ENCODE peak calls at places on chromosomes 6 and 20, in six cellular contexts. E is left ventricle myocardium inferior, K is heart left ventricle, P is transverse colon, I is Panc1, S is tibial nerve. H is an unnamed sample. For H3K27me3, the result is how much of the 10 kb centered on the place peaks cover.

GRCh38 chr6:97055743-97056142 is 131.2 kb downstream of the KLHL32 start:
- DNase-seq in E (no peak), K (no peak), P (no peak), I (no peak), S (no peak), H (no peak)

GRCh38 chr20:35660122-35660937 is 4.4 kb downstream of the CPNE1 start:
- DNase-seq in E (no peak), K (no peak), P (no peak), I (no peak), S (no peak), H (no peak)

GRCh38 chr6:42021847-42022754 is 28.2 kb upstream of the TAF8 start:
- DNase-seq in E (no peak), K (no peak), P (no peak), I (no peak), S (no peak), H (no peak)

GRCh38 chr20:62496525-62497218 is 20.9 kb upstream of the GATA5 start:
- DNase-seq in E (no peak), K (no peak), P (peak), I (no peak), S (no peak), H (no peak)

GRCh38 chr6:169589293-169589692 is 112.5 kb downstream of the WDR27 start:
- DNase-seq in E (no peak), K (no peak), P (peak), I (peak), S (no peak), H (no peak)

GRCh38 chr20:36273414-36274247 is 32.5 kb upstream of the DLGAP4 start:
- DNase-seq in E (no peak), K (no peak), P (no peak), I (peak), S (no peak), H (no peak)

GRCh38 chr20:48826883-48827771 is 672 bp downstream of the PREX1 start:
- DNase-seq in E (no peak), K (no peak), P (peak), I (no peak), S (no peak), H (no peak)

GRCh38 chr6:77463308-77463880 is at the start of gene HTR1B:
- DNase-seq in E (no peak), K (no peak), P (no peak), I (no peak), S (no peak), H (no peak)

GRCh38 chr20:32449890-32450401 is 91.8 kb downstream of the ASXL1 start:
- DNase-seq in E (no peak), K (no peak), P (no peak), I (no peak), S (no peak), H (no peak)

GRCh38 chr6:155317186-155317585 is 2.9 kb upstream of the TFB1M start:
- DNase-seq in E (no peak), K (no peak), P (no peak), I (no peak), S (no peak), H (no peak)

GRCh38 chr6:14396826-14397517 is 279.4 kb downstream of the CD83 start:
- DNase-seq in E (no peak), K (no peak), P (peak), I (no peak), S (no peak), H (no peak)

GRCh38 chr6:10518461-10519216 is 2.5 kb upstream of the GCNT2 start:
- DNase-seq in E (no peak), K (no peak), P (peak), I (no peak), S (no peak), H (no peak)

GRCh38 chr6:138955262-138955661 is 32.8 kb downstream of the REPS1 start:
- DNase-seq in E (no peak), K (no peak), P (no peak), I (no peak), S (no peak), H (no peak)

GRCh38 chr20:57395111-57395959 is 4.1 kb downstream of the RBM38 start:
- DNase-seq in E (peak), K (peak), P (peak), I (no peak), S (peak), H (peak)

GRCh38 chr6:87742106-87742505 is 40.1 kb upstream of the AKIRIN2 start:
- DNase-seq in E (no peak), K (no peak), P (peak), I (no peak), S (no peak), H (no peak)

GRCh38 chr6:168636147-168636982 is 195.4 kb downstream of the SMOC2 start:
- DNase-seq in E (no peak), K (no peak), P (no peak), I (no peak), S (no peak), H (no peak)

GRCh38 chr20:34302312-34302722 is 838 bp downstream of the AHCY start:
- DNase-seq in E (no peak), K (no peak), P (no peak), I (no peak), S (no peak), H (no peak)

GRCh38 chr6:1525364-1526038 is 84.2 kb upstream of the FOXC1 start:
- DNase-seq in E (no peak), K (no peak), P (no peak), I (no peak), S (no peak), H (no peak)

GRCh38 chr6:43951063-43951755 is 176.0 kb downstream of the MRPL14 start:
- DNase-seq in E (peak), K (peak), P (peak), I (no peak), S (no peak), H (peak)

GRCh38 chr20:46945465-46945864 is 50.8 kb downstream of the EYA2 start:
- DNase-seq in E (no peak), K (no peak), P (no peak), I (no peak), S (peak), H (no peak)

GRCh38 chr6:56821005-56821432 is 133.9 kb upstream of the BEND6 start:
- DNase-seq in E (no peak), K (no peak), P (no peak), I (no peak), S (no peak), H (no peak)

GRCh38 chr20:59222982-59223610 is 59.5 kb downstream of the ZNF831 start:
- DNase-seq in E (no peak), K (no peak), P (no peak), I (no peak), S (no peak), H (no peak)
- H3K27ac ChIP-seq in E (no peak), K (peak), P (no peak), I (no peak), S (peak), H (no peak)

GRCh38 chr20:41991412-41991811 is 373.2 kb upstream of the CHD6 start:
- DNase-seq in E (no peak), K (no peak), P (no peak), I (no peak), S (no peak), H (no peak)

GRCh38 chr20:41989935-41990635 is 371.9 kb upstream of the CHD6 start:
- DNase-seq in E (no peak), K (no peak), P (no peak), I (no peak), S (no peak), H (no peak)

GRCh38 chr20:41984031-41984430 is 365.9 kb upstream of the CHD6 start:
- DNase-seq in E (no peak), K (no peak), P (no peak), I (no peak), S (no peak), H (no peak)

GRCh38 chr20:41992481-41992880 is 374.3 kb upstream of the CHD6 start:
- DNase-seq in E (no peak), K (no peak), P (no peak), I (no peak), S (no peak), H (no peak)

DNA sequence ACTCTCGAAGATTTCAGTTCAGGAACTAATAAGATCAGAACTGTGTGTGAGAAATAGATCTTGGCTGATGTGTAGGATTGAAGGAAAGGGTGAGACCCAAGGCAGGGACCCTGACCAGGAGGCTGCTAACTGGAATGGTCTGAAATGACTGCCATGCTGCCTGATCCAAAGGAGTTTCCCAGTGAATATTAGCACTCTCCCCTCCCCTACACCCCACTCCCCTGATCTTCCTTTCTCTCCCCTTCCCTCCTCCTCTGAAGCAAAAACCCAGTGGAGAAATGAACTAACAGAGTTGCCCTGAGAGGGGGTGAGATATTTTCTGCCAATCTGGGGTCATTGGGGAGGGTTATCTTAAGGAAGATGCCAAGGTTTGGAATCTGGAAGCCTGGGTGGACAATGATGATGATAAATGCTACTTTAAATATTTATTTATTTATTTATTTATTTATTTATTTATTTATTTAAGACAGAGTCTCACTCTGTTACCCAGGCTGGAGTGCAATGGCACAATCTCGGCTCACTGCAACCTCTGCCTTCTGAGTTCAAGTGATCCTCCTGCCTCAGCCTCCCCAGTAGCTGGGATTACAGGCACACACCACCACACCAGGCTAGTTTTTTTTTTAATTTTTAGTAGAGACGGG is 371.0 kb upstream of the CHD6 start:
- DNase-seq in E (no peak), K (no peak), P (no peak), I (no peak), S (no peak), H (no peak)
- H3K27me3 ChIP-seq in E (under half), K (under half), P (under half), I (under half), S (under half), H (under half)

GRCh38 chr6:90294614-90294988 is 2.0 kb downstream of the BACH2 start:
- DNase-seq in E (no peak), K (no peak), P (no peak), I (no peak), S (no peak), H (no peak)
- H3K4me3 ChIP-seq in E (peak), K (peak), P (peak), I (peak), S (peak), H (peak)

GRCh38 chr6:35686873-35687557 is 1.7 kb downstream of the FKBP5 start:
- DNase-seq in E (no peak), K (no peak), P (no peak), I (no peak), S (no peak), H (no peak)
- H3K27ac ChIP-seq in E (peak), K (peak), P (peak), I (peak), S (peak), H (peak)

GRCh38 chr6:15817100-15817499 is 154.3 kb upstream of the DTNBP1 start:
- DNase-seq in E (no peak), K (no peak), P (no peak), I (no peak), S (no peak), H (no peak)
- H3K27me3 ChIP-seq in E (under half), K (under half), P (under half), I (under half), S (under half), H (under half)

H was measured in heart right ventricle.